ENCODE peak calls at places on chromosome 4, in four cellular contexts. A, I, W and M are unnamed samples.

GRCh38 chr4:4427478-4427870 is 40.6 kb downstream of the NSG1 start:
- DNase-seq in A (peak), W (no peak), I (no peak), M (no peak)

GRCh38 chr4:78168029-78168428 is 110.9 kb downstream of the FRAS1 start:
- DNase-seq in W (no peak), A (no peak), I (no peak), M (no peak)

GRCh38 chr4:167282171-167282864 is 48.0 kb upstream of the SPOCK3 start:
- DNase-seq in I (no peak), A (peak), W (no peak), M (no peak)

GRCh38 chr4:169005453-169006099 is 4.5 kb downstream of the CBR4 start:
- DNase-seq in I (peak), W (no peak), A (no peak), M (no peak)

GRCh38 chr4:186299291-186299690 is 33.3 kb downstream of the F11 start:
- DNase-seq in A (no peak), I (no peak), W (no peak), M (no peak)

GRCh38 chr4:833731-834367 is 7.9 kb upstream of the CPLX1 start:
- DNase-seq in I (no peak), W (no peak), A (no peak), M (no peak)

GRCh38 chr4:153643406-153644016 is 40.6 kb upstream of the TLR2 start:
- DNase-seq in W (no peak), I (peak), A (peak), M (no peak)

GRCh38 chr4:32462944-32463343 is 1742.8 kb downstream of the PCDH7 start:
- DNase-seq in W (no peak), I (peak), A (peak), M (no peak)

GRCh38 chr4:5361968-5362367 is 310.7 kb downstream of the STK32B start:
- DNase-seq in I (peak), W (no peak), A (no peak), M (no peak)

GRCh38 chr4:120130786-120131185 is 64.1 kb upstream of the MAD2L1 start:
- DNase-seq in A (no peak), W (no peak), I (no peak), M (no peak)

GRCh38 chr4:148430847-148431246 is 11.4 kb downstream of the NR3C2 start:
- DNase-seq in W (no peak), I (no peak), A (no peak), M (no peak)

GRCh38 chr4:87120411-87121162 is 99.8 kb downstream of the KLHL8 start:
- DNase-seq in W (no peak), A (peak), I (no peak), M (no peak)

GRCh38 chr4:184746532-184746870 is 12.6 kb upstream of the CENPU start:
- DNase-seq in I (peak), W (peak), A (peak), M (peak)

GRCh38 chr4:183823394-183823793 is 81.7 kb upstream of the STOX2 start:
- DNase-seq in A (peak), W (no peak), I (peak), M (no peak)

GRCh38 chr4:8675383-8675782 is 82.8 kb downstream of the CPZ start:
- DNase-seq in W (no peak), I (peak), A (no peak), M (no peak)

GRCh38 chr4:100566396-100566795 is 48.6 kb upstream of the EMCN start:
- DNase-seq in W (no peak), A (no peak), I (no peak), M (no peak)

GRCh38 chr4:119238068-119238722 is 25.7 kb downstream of the USP53 start:
- DNase-seq in W (no peak), A (no peak), I (no peak), M (no peak)

GRCh38 chr4:34766935-34767859 is 1477.1 kb downstream of the ARAP2 start:
- DNase-seq in I (no peak), A (no peak), W (no peak), M (no peak)

GRCh38 chr4:12636191-12636590 is 847.9 kb downstream of the RAB28 start:
- DNase-seq in I (no peak), A (no peak), W (no peak), M (no peak)

GRCh38 chr4:5086535-5086934 is 35.3 kb downstream of the STK32B start:
- DNase-seq in A (peak), W (no peak), I (no peak), M (no peak)

GRCh38 chr4:20984011-20984836 is 284.0 kb downstream of the PACRGL start:
- DNase-seq in I (peak), W (no peak), A (no peak), M (no peak)

GRCh38 chr4:54281060-54281781 is 52.1 kb downstream of the PDGFRA start:
- DNase-seq in A (peak), I (peak), W (peak), M (peak)

GRCh38 chr4:189802884-189803283 is 137.8 kb upstream of the FRG1 start:
- DNase-seq in I (no peak), A (no peak), W (no peak), M (no peak)
- TF ChIP-seq CTCF in I (no peak), A (no peak), W (no peak), M (no peak)

GRCh38 chr4:141686146-141686775 is 49.9 kb downstream of the IL15 start:
- DNase-seq in I (peak), W (no peak), A (peak), M (peak)

GRCh38 chr4:141686929-141687328 is 50.5 kb downstream of the IL15 start:
- DNase-seq in A (no peak), I (peak), W (no peak), M (peak)

GRCh38 chr4:141680060-141680459 is 43.7 kb downstream of the IL15 start:
- DNase-seq in I (no peak), A (no peak), W (no peak), M (no peak)

DNA sequence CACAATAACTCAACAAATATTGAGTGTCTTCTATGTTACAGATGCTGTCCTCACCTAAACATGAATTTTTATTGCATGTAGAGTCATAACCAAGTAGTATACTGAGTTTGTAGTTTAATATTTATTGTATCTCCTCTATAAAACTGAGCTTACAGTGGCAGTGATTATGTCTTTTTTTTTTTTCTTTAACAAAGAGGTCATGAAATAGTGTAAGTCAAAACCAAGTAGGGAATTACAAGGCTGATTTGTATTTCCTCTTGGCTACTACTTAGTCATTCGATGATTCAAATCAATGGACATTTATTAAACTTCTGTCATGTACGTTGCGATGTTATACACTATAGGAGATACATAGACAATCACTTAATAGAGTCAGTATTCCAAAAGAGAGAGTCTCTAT is 48.4 kb downstream of the IL15 start:
- DNase-seq in A (peak), W (no peak), I (no peak), M (no peak)
- TF ChIP-seq CTCF in A (no peak), W (no peak), I (no peak), M (no peak)

GRCh38 chr4:70182517-70183167 is 12.9 kb upstream of the ODAM start:
- DNase-seq in W (no peak), I (no peak), A (no peak), M (peak)

GRCh38 chr4:70183940-70184246 is 11.6 kb upstream of the ODAM start:
- DNase-seq in I (no peak), W (no peak), A (no peak), M (no peak)

GRCh38 chr4:70178075-70178660 is 17.4 kb upstream of the ODAM start:
- DNase-seq in A (no peak), I (no peak), W (no peak), M (no peak)

GRCh38 chr4:70187216-70187615 is 8.3 kb upstream of the ODAM start:
- DNase-seq in I (no peak), A (no peak), W (no peak), M (no peak)

DNA sequence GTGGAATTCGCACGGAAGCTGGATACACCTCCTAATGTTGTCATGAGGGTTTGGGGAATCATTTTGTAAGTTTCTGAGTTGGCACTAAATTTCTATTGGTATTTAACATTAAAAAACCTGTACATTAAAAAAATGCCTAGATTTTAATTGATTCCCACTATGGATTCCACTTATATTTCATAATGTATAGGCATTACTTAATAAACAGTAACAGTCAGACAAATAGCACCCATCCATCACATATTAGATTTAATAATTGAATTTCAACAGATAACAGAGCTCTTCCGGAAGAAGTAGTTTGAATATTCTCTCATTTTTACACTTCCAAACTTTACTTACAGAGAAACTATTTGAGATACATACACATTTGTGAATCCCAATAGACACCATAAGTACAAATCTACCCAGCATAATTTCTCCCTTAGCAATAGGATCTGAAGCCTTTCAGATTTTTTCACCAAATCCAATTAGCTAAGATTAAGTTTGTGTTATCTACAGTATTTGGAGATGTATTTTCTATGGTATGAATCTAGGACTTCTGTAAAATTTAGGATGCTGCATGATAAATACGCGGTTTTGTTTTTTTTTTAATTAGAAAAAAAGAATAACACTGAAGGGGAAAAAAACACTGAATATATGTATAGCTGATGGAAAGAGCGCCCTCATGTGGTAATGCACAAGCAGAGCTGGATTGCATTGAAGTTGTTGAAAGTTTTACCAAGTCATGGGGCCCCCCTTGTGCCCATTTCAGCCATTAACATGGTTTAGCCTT is 12.2 kb upstream of the ODAM start:
- DNase-seq in I (peak), A (peak), W (peak), M (peak)
- TF ChIP-seq CTCF in I (peak), A (peak), W (peak), M (peak)

GRCh38 chr4:128775477-128775876 is 34.0 kb upstream of the JADE1 start:
- DNase-seq in I (no peak), W (no peak), A (no peak), M (no peak)
- TF ChIP-seq CTCF in I (no peak), W (no peak), A (no peak), M (no peak)